ENCODE peak calls at places on chromosomes 1 and 21, in six cellular contexts. Q, I, U, T, Z and X are unnamed samples.

GRCh38 chr1:54378157-54378883 is 27.9 kb downstream of the SSBP3 start:
- DNase-seq in Q (no peak), I (no peak), U (no peak), T (no peak), Z (peak; percentile 81), X (no peak)

GRCh38 chr1:167756760-167757405 is 35.1 kb downstream of the MPZL1 start:
- DNase-seq in Q (no peak), I (no peak), U (no peak), T (no peak), Z (no peak), X (no peak)

GRCh38 chr1:245953876-245954660 is 553.0 kb downstream of the SMYD3 start:
- DNase-seq in Q (no peak), I (no peak), U (no peak), T (no peak), Z (no peak), X (peak; percentile 36)

GRCh38 chr1:59289570-59289969 is 7.3 kb upstream of the FGGY start:
- DNase-seq in Q (no peak), I (no peak), U (no peak), T (no peak), Z (no peak), X (no peak)

GRCh38 chr1:149848811-149849210 is 50.6 kb upstream of the BOLA1 start:
- DNase-seq in Q (no peak), I (no peak), U (no peak), T (peak; percentile 12), Z (peak; percentile 0), X (peak; percentile 27)

GRCh38 chr21:15904389-15904788 is 174.6 kb downstream of the USP25 start:
- DNase-seq in Q (no peak), I (no peak), U (no peak), T (no peak), Z (no peak), X (no peak)

GRCh38 chr1:65259816-65260215 is 49.5 kb upstream of the DNAJC6 start:
- DNase-seq in Q (no peak), I (no peak), U (no peak), T (no peak), Z (no peak), X (no peak)

GRCh38 chr1:34419662-34420061 is 243.0 kb downstream of the C1orf94 start:
- DNase-seq in Q (no peak), I (no peak), U (no peak), T (no peak), Z (no peak), X (no peak)

GRCh38 chr1:150578278-150579109 is 916 bp downstream of the MCL1 start:
- DNase-seq in Q (no peak), I (peak; percentile 49), U (peak; percentile 45), T (peak; percentile 92), Z (no peak), X (peak; percentile 95)

GRCh38 chr1:72282690-72283203 is 408 bp upstream of the NEGR1 start:
- DNase-seq in Q (peak; percentile 81), I (peak; percentile 50), U (peak; percentile 67), T (peak; percentile 92), Z (peak; percentile 69), X (peak; percentile 94)

DNA sequence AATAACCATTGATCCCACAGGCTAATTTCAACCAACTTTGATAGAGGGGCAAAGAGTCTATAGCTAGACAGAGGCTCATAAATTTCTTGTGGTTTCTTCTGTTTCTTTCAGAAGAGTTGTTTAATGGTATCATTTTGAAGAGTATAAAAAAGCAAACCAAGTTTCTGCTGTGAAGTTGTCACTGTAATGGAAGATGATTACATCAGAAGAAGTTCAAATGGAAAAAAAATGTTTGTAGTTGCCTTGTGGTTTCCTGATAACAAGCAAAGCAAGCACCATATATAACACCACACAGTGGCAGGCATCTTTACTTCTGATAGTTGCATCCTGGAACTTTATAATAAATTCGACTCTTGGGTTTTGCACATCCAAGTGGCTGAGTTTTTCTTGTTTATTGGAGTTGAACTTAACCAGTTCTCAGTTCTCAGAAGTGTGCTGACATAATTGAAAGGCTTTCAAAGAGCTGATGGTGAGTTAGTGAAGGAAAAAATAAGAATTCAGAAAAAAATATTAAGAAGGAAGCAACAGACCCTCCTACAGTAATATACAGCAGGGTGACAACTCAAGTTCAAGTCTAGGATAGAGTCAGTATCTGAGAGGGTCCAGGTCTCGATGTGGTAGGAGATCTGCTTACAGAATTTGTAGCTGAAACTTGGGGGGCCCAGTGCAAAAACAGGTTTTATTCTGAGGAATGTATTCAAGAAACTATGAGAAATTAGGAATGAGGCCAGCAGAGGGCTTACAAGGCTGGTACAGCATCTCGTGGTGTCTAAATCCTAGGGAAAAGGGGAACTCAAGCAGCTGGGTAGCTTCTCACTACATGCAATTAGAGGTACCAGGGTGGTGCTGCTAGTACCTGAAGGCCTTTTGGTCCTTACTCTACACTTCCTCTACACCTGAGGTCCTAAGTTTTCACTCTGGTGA is 123.5 kb downstream of the CRB1 start:
- DNase-seq in Q (no peak), I (no peak), U (no peak), T (no peak), Z (no peak), X (no peak)
- TF ChIP-seq CTCF in Q (no peak), I (no peak), U (no peak), T (no peak), Z (no peak), X (no peak)

GRCh38 chr1:101237229-101237837 is 514 bp downstream of the S1PR1 start:
- DNase-seq in Q (no peak), I (peak; percentile 25), U (no peak), T (peak; percentile 84), Z (no peak), X (peak; percentile 74)

GRCh38 chr1:101240041-101240430 is 3.2 kb downstream of the S1PR1 start:
- DNase-seq in Q (no peak), I (no peak), U (no peak), T (no peak), Z (no peak), X (no peak)

GRCh38 chr1:101238041-101238515 is 1.3 kb downstream of the S1PR1 start:
- DNase-seq in Q (no peak), I (peak; percentile 67), U (no peak), T (no peak), Z (no peak), X (no peak)

GRCh38 chr1:101238681-101239094 is 1.9 kb downstream of the S1PR1 start:
- DNase-seq in Q (peak; percentile 84), I (peak; percentile 92), U (peak; percentile 81), T (peak; percentile 93), Z (peak; percentile 91), X (peak; percentile 93)

GRCh38 chr1:101239095-101240040 is 2.5 kb downstream of the S1PR1 start:
- DNase-seq in Q (no peak), I (peak; percentile 63), U (no peak), T (peak; percentile 46), Z (no peak), X (no peak)
- TF ChIP-seq CTCF in Q (no peak), I (peak; percentile 51), U (peak; percentile 56), T (no peak), Z (no peak), X (no peak)

DNA sequence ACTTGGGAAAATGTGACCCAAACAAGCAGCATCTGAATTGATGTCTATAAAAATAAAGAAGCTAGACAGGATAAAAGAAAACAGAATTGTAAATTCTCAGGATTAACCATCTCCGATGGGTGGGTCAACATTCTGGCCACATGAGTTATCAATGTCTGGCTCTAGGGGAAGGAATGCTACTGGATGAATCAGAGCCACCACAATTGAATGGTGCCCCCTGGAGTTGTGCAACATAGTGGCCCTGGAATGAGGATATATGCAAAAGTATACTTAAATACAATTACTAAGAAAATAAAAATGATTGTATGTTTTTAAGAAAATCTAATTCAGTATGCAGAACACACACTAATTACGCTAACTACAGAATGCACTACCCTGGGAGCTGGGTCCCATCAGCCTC is 185.6 kb downstream of the TGFBR3 start:
- DNase-seq in Q (no peak), I (no peak), U (peak; percentile 5), T (peak; percentile 41), Z (no peak), X (peak; percentile 10)
- TF ChIP-seq CTCF in Q (no peak), I (no peak), U (no peak), T (peak; percentile 18), Z (peak; percentile 19), X (no peak)

DNA sequence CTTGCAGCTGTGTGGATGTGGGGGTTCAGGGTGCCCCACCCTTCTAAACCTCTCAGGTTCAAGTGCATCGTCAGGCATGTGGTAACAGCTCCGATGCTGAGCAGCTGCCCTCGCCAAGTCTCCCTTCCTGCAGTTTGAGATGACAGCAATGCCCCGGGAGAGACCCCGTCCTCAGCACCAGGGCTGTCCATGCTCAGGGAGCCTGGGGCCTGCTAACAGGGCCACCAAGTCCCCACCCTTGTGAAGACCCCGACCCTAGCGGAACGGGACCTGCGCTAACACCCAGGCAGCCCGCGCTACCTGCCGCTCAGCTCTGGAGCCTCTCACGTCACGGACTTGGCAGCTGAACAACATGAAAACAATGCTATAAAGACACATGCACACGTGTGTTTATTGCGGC is 159.2 kb upstream of the C1orf174 start:
- DNase-seq in Q (no peak), I (no peak), U (no peak), T (no peak), Z (no peak), X (no peak)
- TF ChIP-seq CTCF in Q (no peak), I (no peak), U (no peak), T (no peak), Z (no peak), X (no peak)

DNA sequence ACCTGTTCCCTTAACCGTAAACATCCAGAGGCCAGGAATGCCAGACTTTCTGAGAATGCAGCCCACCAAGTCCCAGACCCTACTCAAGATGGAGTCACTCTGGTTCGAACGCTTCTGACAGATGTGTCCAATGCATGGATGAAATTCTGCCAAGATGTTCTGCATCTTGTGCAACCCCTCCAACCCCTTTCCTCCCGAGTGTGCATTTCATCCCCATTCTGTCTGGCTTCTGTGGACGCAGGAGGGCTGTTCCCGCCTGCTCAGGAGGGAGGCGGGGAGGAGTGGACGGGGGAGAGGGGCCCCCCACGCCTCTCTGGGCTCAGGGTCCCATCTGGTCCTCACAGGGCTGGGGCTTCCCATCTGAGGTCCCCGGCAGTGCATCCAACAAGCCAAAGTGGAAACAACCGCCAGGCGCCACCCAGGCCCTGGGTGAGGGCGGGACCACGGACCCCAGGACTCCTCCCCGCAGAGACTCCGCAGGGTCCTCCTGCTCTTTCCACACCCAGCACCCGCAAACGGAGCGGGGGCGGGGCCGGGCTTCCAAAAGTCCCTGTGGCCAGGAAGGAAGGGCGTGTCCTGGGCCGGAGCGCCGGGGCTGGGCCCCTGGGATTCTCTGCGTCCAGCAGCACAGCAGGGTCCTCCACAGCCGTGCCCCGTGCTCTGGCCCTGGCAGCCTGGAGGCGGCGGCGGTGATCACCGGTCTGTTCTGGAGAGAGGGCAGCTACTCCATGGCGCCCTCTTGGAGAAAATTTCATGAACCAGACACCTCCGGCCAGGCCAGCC is 27.7 kb upstream of the SUMO3 start:
- DNase-seq in Q (peak; percentile 65), I (peak; percentile 47), U (peak; percentile 71), T (peak; percentile 46), Z (peak; percentile 58), X (peak; percentile 63)
- TF ChIP-seq CTCF in Q (no peak), I (no peak), U (peak; percentile 48), T (peak; percentile 43), Z (peak; percentile 48), X (peak; percentile 32)